ENCODE peak calls at places on chromosomes 2 and 18, in six cellular contexts. C, Q, I, X, Z and M are unnamed samples.

GRCh38 chr18:57352271-57352701 is at the start of gene ST8SIA3:
- DNase-seq in C (no peak), Q (no peak), I (no peak), X (no peak), Z (no peak), M (no peak)

GRCh38 chr2:172293952-172294351 is 133.4 kb upstream of the ITGA6 start:
- DNase-seq in C (no peak), Q (no peak), I (peak), X (no peak), Z (no peak), M (no peak)

GRCh38 chr18:13376841-13377351 is 158.3 kb downstream of the LDLRAD4 start:
- DNase-seq in C (no peak), Q (no peak), I (no peak), X (no peak), Z (no peak), M (no peak)

GRCh38 chr18:35497006-35497333 is 790 bp downstream of the INO80C start:
- DNase-seq in C (no peak), Q (no peak), I (peak), X (no peak), Z (no peak), M (no peak)

GRCh38 chr2:134917958-134918517 is 584 bp upstream of the CCNT2 start:
- DNase-seq in C (peak), Q (no peak), I (peak), X (no peak), Z (no peak), M (no peak)

GRCh38 chr2:2564300-2565085 is 233.4 kb upstream of the MYT1L start:
- DNase-seq in C (no peak), Q (peak), I (no peak), X (no peak), Z (no peak), M (no peak)

GRCh38 chr2:26576565-26577441 is 64.4 kb downstream of the CIB4 start:
- DNase-seq in C (no peak), Q (no peak), I (no peak), X (no peak), Z (no peak), M (no peak)

GRCh38 chr18:76640438-76640837 is 145.4 kb upstream of the ZNF516 start:
- DNase-seq in C (no peak), Q (no peak), I (no peak), X (no peak), Z (no peak), M (no peak)

GRCh38 chr18:904135-905090 is at the start of gene ADCYAP1:
- DNase-seq in C (no peak), Q (no peak), I (no peak), X (no peak), Z (no peak), M (no peak)

GRCh38 chr2:59947917-59948534 is 605.4 kb downstream of the BCL11A start:
- DNase-seq in C (no peak), Q (no peak), I (no peak), X (no peak), Z (no peak), M (no peak)

GRCh38 chr2:1550658-1551316 is 137.5 kb downstream of the TPO start:
- DNase-seq in C (peak), Q (no peak), I (peak), X (peak), Z (no peak), M (no peak)

GRCh38 chr2:236679906-236680305 is 110.3 kb downstream of the ACKR3 start:
- DNase-seq in C (no peak), Q (no peak), I (no peak), X (no peak), Z (peak), M (no peak)

GRCh38 chr2:220432645-220433044 is 805.2 kb downstream of the SLC4A3 start:
- DNase-seq in C (no peak), Q (no peak), I (no peak), X (no peak), Z (no peak), M (no peak)

GRCh38 chr2:74457549-74458131 is 598 bp upstream of the WBP1 start:
- DNase-seq in C (peak), Q (no peak), I (peak), X (peak), Z (no peak), M (peak)

GRCh38 chr2:191686658-191687057 is 8.7 kb downstream of the NABP1 start:
- DNase-seq in C (no peak), Q (no peak), I (peak), X (no peak), Z (no peak), M (no peak)

GRCh38 chr2:176157499-176158305 is 595 bp downstream of the HOXD3 start:
- DNase-seq in C (no peak), Q (no peak), I (no peak), X (no peak), Z (no peak), M (no peak)

GRCh38 chr2:60440761-60441160 is 112.7 kb downstream of the BCL11A start:
- DNase-seq in C (no peak), Q (no peak), I (no peak), X (no peak), Z (no peak), M (no peak)

GRCh38 chr2:207423886-207424285 is 105.9 kb upstream of the CREB1 start:
- DNase-seq in C (peak), Q (no peak), I (peak), X (no peak), Z (peak), M (peak)

GRCh38 chr2:184597571-184597980 is 753 bp upstream of the ZNF804A start:
- DNase-seq in C (no peak), Q (peak), I (peak), X (no peak), Z (peak), M (no peak)

GRCh38 chr2:184599054-184599874 is 935 bp downstream of the ZNF804A start:
- DNase-seq in C (no peak), Q (peak), I (peak), X (no peak), Z (no peak), M (no peak)

GRCh38 chr2:154599189-154599588 is 99.3 kb upstream of the KCNJ3 start:
- DNase-seq in C (no peak), Q (no peak), I (no peak), X (no peak), Z (no peak), M (no peak)

GRCh38 chr2:203972066-203972465 is 35.5 kb downstream of the ICOS start:
- DNase-seq in C (no peak), Q (no peak), I (no peak), X (no peak), Z (no peak), M (no peak)

GRCh38 chr2:70962211-70962884 is 16.1 kb upstream of the ANKRD53 start:
- DNase-seq in C (no peak), Q (no peak), I (no peak), X (no peak), Z (no peak), M (no peak)

GRCh38 chr2:30127016-30127893 is 19.6 kb upstream of the YPEL5 start:
- DNase-seq in C (no peak), Q (no peak), I (no peak), X (no peak), Z (no peak), M (no peak)

GRCh38 chr2:221791840-221792239 is 219.7 kb upstream of the EPHA4 start:
- DNase-seq in C (no peak), Q (no peak), I (no peak), X (no peak), Z (no peak), M (no peak)

GRCh38 chr2:241010531-241011295 is 12.3 kb downstream of the SNED1 start:
- DNase-seq in C (no peak), Q (no peak), I (no peak), X (no peak), Z (no peak), M (no peak)

GRCh38 chr18:78929502-78929901 is 50.1 kb upstream of the SALL3 start:
- DNase-seq in C (no peak), Q (no peak), I (no peak), X (no peak), Z (no peak), M (no peak)

GRCh38 chr2:128584296-128584900 is 265.7 kb upstream of the HS6ST1 start:
- DNase-seq in C (no peak), Q (no peak), I (no peak), X (no peak), Z (no peak), M (no peak)